ENCODE peak calls at places on chromosomes 2 and 18, in six cellular contexts. F is CD8-positive, alpha-beta memory T cell; Z is gastrocnemius medialis; R is naive thymus-derived CD4-positive, alpha-beta T cell; L is stomach; U is HCT116. T is an unnamed sample. For H3K9me3, H3K36me3 and H3K4me1, the result is how much of the 10 kb centered on the place peaks cover.

GRCh38 chr2:221569342-221570278 is 2.5 kb downstream of the EPHA4 start:
- DNase-seq in U (no peak), L (no peak), Z (no peak), F (no peak), R (no peak), T (no peak)

GRCh38 chr2:239602290-239603282 is 201.8 kb upstream of the HDAC4 start:
- DNase-seq in Z (no peak), L (no peak), U (no peak), R (no peak), F (peak), T (no peak)

GRCh38 chr2:127199223-127199622 is 20.9 kb downstream of the CYP27C1 start:
- DNase-seq in Z (no peak), L (no peak), F (no peak), U (no peak), R (no peak), T (no peak)

GRCh38 chr2:240291337-240291751 is 144.1 kb upstream of the GPC1 start:
- DNase-seq in R (no peak), F (no peak), Z (no peak), L (peak), U (no peak), T (no peak)

GRCh38 chr2:95018861-95019550 is 6.5 kb upstream of the MAL start:
- DNase-seq in F (no peak), U (no peak), R (no peak), Z (no peak), L (no peak), T (no peak)

GRCh38 chr2:219350938-219351280 is 18.4 kb upstream of the RESP18 start:
- DNase-seq in Z (no peak), U (no peak), L (no peak), R (no peak), F (no peak), T (no peak)

GRCh38 chr2:10776231-10776977 is 36.2 kb downstream of the PDIA6 start:
- DNase-seq in Z (no peak), U (no peak), F (no peak), L (peak), R (no peak), T (no peak)

GRCh38 chr2:11753886-11754704 is 7.7 kb downstream of the LPIN1 start:
- DNase-seq in U (no peak), R (peak), Z (peak), F (peak), L (peak), T (peak)

GRCh38 chr2:47617028-47617427 is 165.9 kb upstream of the MSH6 start:
- DNase-seq in Z (no peak), F (no peak), R (no peak), L (no peak), U (no peak), T (no peak)

GRCh38 chr18:1090758-1091157 is 186.1 kb downstream of the ADCYAP1 start:
- DNase-seq in U (no peak), L (no peak), F (no peak), R (no peak), Z (no peak), T (no peak)

GRCh38 chr2:226703501-226703900 is 96.1 kb downstream of the IRS1 start:
- DNase-seq in Z (no peak), F (no peak), L (no peak), R (no peak), U (no peak), T (no peak)

GRCh38 chr2:197113221-197113831 is 186.8 kb upstream of the PGAP1 start:
- DNase-seq in Z (no peak), F (peak), R (peak), U (peak), L (no peak), T (peak)

DNA sequence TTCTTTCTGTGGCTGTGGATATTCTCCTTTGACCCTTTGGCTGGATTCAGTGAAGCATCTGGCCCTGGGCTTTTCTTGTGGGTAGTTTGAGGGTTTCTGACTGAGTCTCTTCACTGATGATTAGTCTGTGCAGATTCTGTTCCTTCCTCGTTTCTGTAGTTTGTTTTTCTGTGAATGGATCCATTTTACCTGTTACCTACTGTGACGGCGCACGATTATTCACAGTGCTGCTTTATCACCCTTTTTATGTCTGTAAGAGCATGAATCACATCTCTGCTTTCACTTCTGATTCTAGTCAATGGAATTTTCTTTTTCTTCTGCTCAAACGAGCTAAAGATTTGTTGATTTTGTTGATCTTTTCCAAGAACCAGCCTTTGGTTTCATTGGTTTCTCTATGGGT is 60.8 kb downstream of the SLC66A2 start:
- DNase-seq in Z (no peak), R (no peak), U (no peak), L (no peak), F (no peak), T (no peak)
- H3K9me3 ChIP-seq in Z (under half), R (half or more), U (under half), L (under half), F (under half), T (half or more)

GRCh38 chr2:86079981-86080911 is 25.4 kb downstream of the POLR1A start:
- DNase-seq in L (peak), Z (peak), F (peak), R (peak), U (peak), T (peak)
- H3K36me3 ChIP-seq in L (half or more), Z (under half), F (under half), R (under half), U (under half), T (under half)

DNA sequence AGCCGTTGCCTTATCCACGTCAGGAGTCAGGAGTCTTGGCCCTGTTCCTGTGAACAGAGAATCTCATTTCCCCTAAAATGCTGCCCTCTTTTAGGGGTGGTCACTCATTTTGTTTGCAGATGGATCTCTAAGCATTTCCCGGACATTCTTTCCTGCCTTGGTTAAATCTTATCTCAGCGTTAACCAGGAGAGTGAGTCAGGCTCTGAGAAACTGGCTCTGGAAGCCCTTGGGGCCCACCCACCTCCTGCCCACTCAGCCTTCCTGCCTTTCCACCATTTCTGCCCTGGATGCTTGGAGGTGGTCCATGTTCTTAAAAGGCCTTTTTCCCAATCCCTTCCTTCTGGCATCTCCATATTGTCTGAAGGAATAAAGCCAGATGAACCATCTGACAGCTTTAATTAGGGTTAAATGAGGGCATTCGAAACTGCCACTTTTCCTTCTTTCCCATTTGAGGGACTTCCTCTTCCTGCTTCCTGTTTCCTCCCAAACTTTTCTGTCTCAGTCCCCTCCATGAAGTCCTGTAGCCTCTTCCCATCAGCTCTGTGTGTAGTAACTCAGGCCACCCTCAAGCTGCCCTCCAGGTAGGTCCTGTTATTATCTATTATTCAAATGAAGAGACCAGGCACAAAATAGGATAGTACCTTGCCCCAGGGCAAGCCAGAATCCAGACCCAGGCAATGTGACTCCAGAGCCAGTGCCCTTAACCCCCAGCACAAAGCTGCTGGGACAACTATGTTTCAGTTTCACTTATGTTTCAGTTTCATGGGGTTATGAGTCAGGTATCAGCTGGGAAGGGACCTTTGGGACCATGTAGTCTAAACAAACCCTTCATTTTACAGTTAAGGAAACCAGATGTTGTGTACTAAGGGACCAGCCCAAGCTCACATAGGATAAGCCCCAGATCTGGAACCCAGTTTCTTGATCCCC is 9.7 kb downstream of the HK2 start:
- DNase-seq in U (no peak), Z (no peak), L (no peak), R (no peak), F (no peak), T (peak)
- H3K4me1 ChIP-seq in U (under half), Z (half or more), L (half or more), R (half or more), F (half or more), T (half or more)

DNA sequence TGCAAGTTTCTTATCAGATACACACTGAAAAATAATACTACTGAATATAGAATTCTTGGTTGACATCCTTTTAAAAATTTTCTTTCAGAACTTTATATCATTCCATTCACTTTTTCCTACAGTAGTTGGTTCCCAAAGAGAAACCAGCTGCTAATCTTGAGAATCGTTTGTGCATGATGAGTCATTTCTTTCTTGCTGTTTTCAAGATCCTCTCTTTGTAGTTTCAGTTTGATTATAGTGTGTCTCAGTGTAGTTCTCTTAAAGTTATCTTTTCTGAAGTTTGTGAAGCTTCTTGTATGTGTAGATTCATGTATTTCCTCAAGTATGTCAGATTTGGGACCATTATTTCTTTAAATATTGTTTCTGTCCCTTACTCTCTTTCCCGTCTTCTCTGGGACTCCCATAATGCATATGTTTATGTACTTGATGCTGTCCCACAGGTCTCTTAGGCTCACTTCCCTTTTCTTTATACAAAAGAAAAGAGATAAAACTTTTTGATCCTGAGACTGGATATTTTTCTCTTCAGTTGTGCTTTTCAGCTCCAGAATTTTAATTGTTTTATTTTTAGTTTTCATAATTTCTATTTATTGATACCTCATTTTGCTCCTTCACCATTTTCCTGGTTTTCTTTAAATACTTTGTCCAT is 801.0 kb downstream of the TDRD15 start:
- DNase-seq in F (no peak), Z (no peak), U (no peak), L (no peak), R (no peak), T (no peak)
- H3K9me3 ChIP-seq in F (under half), Z (under half), U (under half), L (under half), R (under half), T (under half)

DNA sequence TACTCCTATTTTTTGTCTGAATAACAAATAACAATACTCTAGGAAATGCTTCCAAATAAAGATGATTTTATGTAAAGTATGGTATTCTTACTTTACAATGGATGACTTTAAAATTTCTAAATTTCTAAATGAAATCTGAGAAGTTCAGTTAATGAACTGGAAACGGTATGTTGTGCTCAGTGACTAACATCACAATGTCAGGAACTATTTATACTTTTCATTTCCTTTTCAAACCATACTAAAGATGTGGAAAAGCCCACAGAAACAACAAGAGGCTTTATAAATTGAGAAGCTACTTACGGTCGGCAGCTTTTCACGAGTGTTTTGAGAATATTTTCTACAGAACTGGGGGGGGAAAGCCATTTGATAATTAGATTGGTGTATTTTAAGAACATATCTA is 31.1 kb downstream of the PSME4 start:
- DNase-seq in F (no peak), Z (no peak), R (no peak), U (no peak), L (no peak), T (no peak)
- H3K36me3 ChIP-seq in F (under half), Z (under half), R (under half), U (under half), L (half or more), T (half or more)

GRCh38 chr2:28363676-28364075 is 29.0 kb upstream of the FOSL2 start:
- DNase-seq in F (no peak), U (no peak), Z (no peak), R (no peak), L (no peak), T (no peak)

GRCh38 chr2:28362991-28363521 is 29.6 kb upstream of the FOSL2 start:
- DNase-seq in R (no peak), L (no peak), U (no peak), Z (no peak), F (no peak), T (no peak)

GRCh38 chr2:28366149-28366495 is 26.5 kb upstream of the FOSL2 start:
- DNase-seq in L (no peak), F (no peak), R (no peak), U (no peak), Z (no peak), T (no peak)

GRCh38 chr2:28365158-28365557 is 27.5 kb upstream of the FOSL2 start:
- DNase-seq in U (no peak), Z (no peak), R (no peak), L (no peak), F (no peak), T (no peak)

GRCh38 chr2:28364611-28365010 is 28.0 kb upstream of the FOSL2 start:
- DNase-seq in L (no peak), R (no peak), F (no peak), U (no peak), Z (no peak), T (no peak)
- H3K4me1 ChIP-seq in L (half or more), R (half or more), F (half or more), U (under half), Z (under half), T (half or more)